ENCODE peak calls at places on chromosomes 4 and X, in five cellular contexts. I, T, S, E and J are unnamed samples.

GRCh38 chr4:61401771-61402170 is 201.6 kb downstream of the ADGRL3 start:
- DNase-seq in I (no peak), T (no peak), S (no peak), E (no peak), J (no peak)

GRCh38 chr4:6201580-6202091 is 1.3 kb upstream of the JAKMIP1 start:
- DNase-seq in S (no peak), T (no peak), E (no peak), I (no peak), J (no peak)

GRCh38 chr4:145061325-145061920 is 36.6 kb downstream of the ANAPC10 start:
- DNase-seq in E (no peak), I (peak), S (no peak), T (no peak), J (no peak)

GRCh38 chr4:7675612-7676320 is 241.0 kb upstream of the PSAPL1 start:
- DNase-seq in E (peak), T (no peak), I (no peak), S (no peak), J (no peak)

GRCh38 chr4:133152801-133153526 is 3.9 kb downstream of the PCDH10 start:
- DNase-seq in T (no peak), E (no peak), S (no peak), I (peak), J (no peak)

GRCh38 chrX:49192722-49193328 is 6.7 kb upstream of the PRICKLE3 start:
- DNase-seq in I (no peak), S (no peak), E (no peak), T (no peak), J (no peak)

GRCh38 chr4:158807696-158808095 is 38.9 kb downstream of the FNIP2 start:
- DNase-seq in T (no peak), S (no peak), E (no peak), I (no peak), J (no peak)

GRCh38 chr4:11912886-11913285 is 484.2 kb upstream of the HS3ST1 start:
- DNase-seq in S (no peak), T (no peak), I (no peak), E (no peak), J (no peak)

GRCh38 chr4:78424456-78424855 is 127.1 kb upstream of the ANXA3 start:
- DNase-seq in E (no peak), T (no peak), S (no peak), I (no peak), J (no peak)

GRCh38 chr4:65737672-65738071 is 67.4 kb upstream of the EPHA5 start:
- DNase-seq in T (no peak), S (no peak), I (no peak), E (no peak), J (no peak)

GRCh38 chr4:137707626-137708025 is 175.3 kb upstream of the PCDH18 start:
- DNase-seq in T (no peak), S (no peak), I (no peak), E (no peak), J (no peak)

GRCh38 chr4:2696423-2696822 is 59.7 kb downstream of the TNIP2 start:
- DNase-seq in E (no peak), T (no peak), I (no peak), S (no peak), J (no peak)

GRCh38 chrX:99761731-99762130 is 648.3 kb downstream of the PCDH19 start:
- DNase-seq in I (no peak), T (no peak), E (no peak), S (no peak), J (no peak)

GRCh38 chr4:125368161-125368560 is 53.4 kb downstream of the FAT4 start:
- DNase-seq in E (no peak), S (no peak), T (no peak), I (no peak), J (no peak)

GRCh38 chrX:20060961-20061868 is 55.5 kb downstream of the MAP7D2 start:
- DNase-seq in T (no peak), S (no peak), I (no peak), E (no peak), J (no peak)

GRCh38 chr4:76473186-76473585 is 38.2 kb downstream of the SHROOM3 start:
- DNase-seq in E (no peak), I (no peak), T (no peak), S (no peak), J (no peak)

GRCh38 chrX:22526339-22526738 is 253.6 kb downstream of the CBLL2 start:
- DNase-seq in I (no peak), E (no peak), T (no peak), S (no peak), J (no peak)

GRCh38 chr4:161554372-161554990 is 609.3 kb downstream of the FSTL5 start:
- DNase-seq in E (no peak), T (no peak), S (no peak), I (no peak), J (no peak)

GRCh38 chr4:113153529-113154101 is 104.2 kb downstream of the ANK2 start:
- DNase-seq in S (no peak), T (no peak), E (no peak), I (no peak), J (no peak)

GRCh38 chr4:113677333-113677732 is 84.2 kb downstream of the CAMK2D start:
- DNase-seq in T (no peak), E (no peak), I (no peak), S (no peak), J (no peak)

GRCh38 chrX:18252644-18253359 is 32.1 kb upstream of the BEND2 start:
- DNase-seq in I (no peak), T (no peak), S (no peak), E (no peak), J (no peak)

GRCh38 chrX:139967300-139967699 is 2.0 kb upstream of the CXorf66 start:
- DNase-seq in E (no peak), I (no peak), T (no peak), S (no peak), J (no peak)

GRCh38 chr4:89134775-89135319 is 23.5 kb downstream of the TIGD2 start:
- DNase-seq in I (no peak), S (no peak), T (peak), E (no peak), J (no peak)

GRCh38 chr4:131764730-131765129 is 1384.4 kb upstream of the PCDH10 start:
- DNase-seq in E (no peak), T (peak), S (peak), I (no peak), J (no peak)

GRCh38 chrX:13253223-13253622 is 66.6 kb downstream of the ATXN3L start:
- DNase-seq in S (no peak), T (no peak), E (no peak), I (no peak), J (no peak)

GRCh38 chr4:41080964-41081363 is 133.4 kb downstream of the APBB2 start:
- DNase-seq in T (no peak), S (no peak), I (no peak), E (no peak), J (no peak)

GRCh38 chr4:151987606-151988005 is 226.8 kb upstream of the GATB start:
- DNase-seq in S (no peak), I (no peak), T (no peak), E (no peak), J (no peak)

GRCh38 chr4:101037938-101038413 is 309.4 kb downstream of the PPP3CA start:
- DNase-seq in S (no peak), E (no peak), I (no peak), T (no peak), J (no peak)

GRCh38 chr4:187227907-187228699 is 504.4 kb upstream of the FAT1 start:
- DNase-seq in T (no peak), S (no peak), I (no peak), E (no peak), J (no peak)

GRCh38 chr4:99117876-99118693 is 26.0 kb downstream of the ADH4 start:
- DNase-seq in T (no peak), E (no peak), I (no peak), S (no peak), J (no peak)

GRCh38 chr4:99300934-99301333 is 10.1 kb upstream of the ADH1A start:
- DNase-seq in I (peak), E (peak), S (peak), T (peak), J (peak)

GRCh38 chrX:148722966-148723365 is 222.5 kb downstream of the AFF2 start:
- DNase-seq in S (no peak), E (no peak), T (no peak), I (no peak), J (no peak)

GRCh38 chr4:94277539-94277938 is 65.1 kb downstream of the HPGDS start:
- DNase-seq in S (no peak), T (no peak), I (no peak), E (no peak), J (no peak)

GRCh38 chrX:17744896-17745523 is 7.7 kb downstream of the SCML1 start:
- DNase-seq in I (no peak), S (no peak), T (no peak), E (no peak), J (no peak)

GRCh38 chr4:75555294-75556164 is at the start of gene ODAPH:
- DNase-seq in I (no peak), E (no peak), S (no peak), T (no peak), J (no peak)

GRCh38 chr4:70678383-70678999 is 9.8 kb upstream of the UTP3 start:
- DNase-seq in T (no peak), E (no peak), S (no peak), I (no peak), J (no peak)

GRCh38 chrX:8748855-8749254 is 16.9 kb upstream of the ANOS1 start:
- DNase-seq in I (peak), S (no peak), T (no peak), E (no peak), J (no peak)
- H3K27ac ChIP-seq in I (no peak), S (no peak), T (no peak), E (no peak), J (no peak)

DNA sequence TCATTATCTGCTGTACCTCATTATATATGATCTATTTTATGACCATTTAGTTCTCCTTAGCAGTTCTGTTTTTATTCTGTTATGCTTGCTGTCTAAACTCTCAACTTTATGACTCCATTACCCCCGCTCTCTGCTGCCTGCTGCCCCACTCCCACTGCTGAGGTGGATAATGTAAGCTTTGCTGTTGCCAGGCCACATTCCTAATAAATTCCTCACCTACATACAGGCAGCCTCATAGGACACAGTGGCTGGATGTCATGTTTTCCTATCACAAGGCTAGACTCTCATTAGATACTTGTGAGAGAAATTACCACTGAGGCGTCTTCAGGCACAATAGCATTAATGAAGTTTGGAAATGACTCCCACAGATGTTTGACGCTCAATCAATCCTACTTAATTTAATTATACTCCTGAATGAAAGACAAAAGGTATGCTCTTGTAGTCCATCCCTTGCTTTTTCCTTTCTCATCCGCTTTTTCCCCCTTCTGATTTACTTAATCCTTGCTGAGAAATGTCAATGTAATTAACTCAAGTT is 497.5 kb upstream of the IGFBP7 start:
- DNase-seq in S (no peak), T (no peak), E (no peak), I (peak), J (no peak)
- TF ChIP-seq CTCF in S (no peak), T (no peak), E (no peak), I (no peak), J (no peak)

GRCh38 chr4:102817613-102818268 is 9.6 kb downstream of the UBE2D3 start:
- DNase-seq in T (no peak), E (no peak), I (no peak), S (no peak), J (no peak)

GRCh38 chr4:102817021-102817605 is 10.2 kb downstream of the UBE2D3 start:
- DNase-seq in S (no peak), I (no peak), E (no peak), T (no peak), J (no peak)

GRCh38 chr4:102823464-102823863 is 3.9 kb downstream of the UBE2D3 start:
- DNase-seq in T (no peak), I (no peak), S (no peak), E (no peak), J (no peak)

GRCh38 chr4:102815981-102816380 is 11.4 kb downstream of the UBE2D3 start:
- DNase-seq in S (no peak), E (no peak), T (no peak), I (no peak), J (no peak)

DNA sequence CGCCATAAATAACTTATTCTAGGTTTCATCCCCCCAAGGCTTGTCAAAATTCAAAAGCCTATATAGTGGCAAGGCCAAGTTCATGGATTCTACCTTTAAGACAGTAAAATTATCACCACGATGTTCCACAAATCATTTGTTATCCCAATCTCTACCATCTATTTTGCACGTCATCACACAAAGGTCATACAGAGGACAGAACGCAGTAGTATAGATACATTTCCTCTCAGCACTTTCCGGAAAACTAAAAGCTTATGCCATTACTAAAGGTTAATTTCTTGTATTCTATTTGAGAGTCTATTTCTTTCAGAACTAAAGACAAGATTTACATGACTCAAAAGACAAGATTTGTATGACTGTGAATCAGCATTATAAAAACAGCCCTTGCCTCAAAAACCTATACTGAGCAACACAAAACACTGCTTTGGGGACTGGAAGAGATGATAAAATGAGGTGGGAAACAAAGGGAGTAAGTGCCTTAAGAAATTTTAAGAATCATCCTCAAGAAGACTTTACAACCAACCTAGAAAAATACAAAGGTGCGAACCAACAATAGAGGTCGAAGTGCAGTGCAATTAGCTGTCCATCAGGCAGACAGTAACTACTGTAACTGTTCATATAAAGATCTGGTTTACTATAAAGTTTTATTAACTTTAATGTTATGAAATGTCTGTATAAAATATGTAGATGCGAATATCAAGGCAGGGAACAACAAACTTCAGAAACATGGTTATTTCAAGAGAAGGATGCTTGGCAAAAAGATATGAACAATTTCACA is 7.6 kb downstream of the UBE2D3 start:
- DNase-seq in E (no peak), I (no peak), S (no peak), T (no peak), J (no peak)
- H3K27ac ChIP-seq in E (no peak), I (peak), S (no peak), T (no peak), J (no peak)

GRCh38 chr4:122305853-122306252 is 73.0 kb upstream of the ADAD1 start:
- DNase-seq in I (no peak), S (no peak), T (no peak), E (no peak), J (no peak)

GRCh38 chr4:122313001-122313400 is 65.8 kb upstream of the ADAD1 start:
- DNase-seq in T (no peak), S (no peak), I (no peak), E (no peak), J (no peak)

DNA sequence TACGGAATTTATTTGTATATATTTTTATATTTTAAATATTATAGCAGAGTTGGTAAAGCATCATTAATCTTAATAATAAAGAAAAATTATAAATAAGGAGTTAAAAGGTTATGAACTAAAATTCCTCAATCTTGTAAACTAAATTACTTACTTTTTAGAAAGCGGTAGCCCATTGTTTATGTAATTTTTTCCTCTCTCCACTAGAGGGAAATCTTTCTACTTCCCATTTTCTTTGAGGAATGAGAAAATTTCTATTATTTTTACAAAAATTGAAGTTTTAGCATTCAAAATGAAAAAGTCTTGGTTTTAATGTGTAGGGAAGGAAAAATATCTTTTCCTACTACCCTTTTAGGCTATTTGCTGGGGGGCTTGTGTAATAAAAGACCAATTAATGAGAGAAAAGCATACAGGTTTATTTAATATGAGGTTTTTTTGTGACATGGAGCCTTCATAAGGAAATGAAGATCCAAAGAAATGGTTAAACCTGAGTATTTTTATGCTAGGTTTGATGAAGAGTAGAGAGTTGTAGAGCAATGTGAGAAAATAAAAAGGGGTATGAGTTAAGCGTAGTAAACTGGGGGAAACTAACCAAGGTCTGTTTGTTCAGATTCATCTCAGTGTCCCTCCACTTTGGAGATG is 68.7 kb upstream of the ADAD1 start:
- DNase-seq in I (no peak), S (no peak), T (no peak), E (no peak), J (no peak)
- TF ChIP-seq CTCF in I (peak), S (no peak), T (peak), E (peak), J (no peak)